ENCODE peak calls at places on chromosomes 2 and 18, in six cellular contexts. One of them, this sample, is unnamed. For H3K27me3, the result is how much of the 10 kb centered on the place peaks cover.

GRCh38 chr2:86049529-86049928 is 56.2 kb downstream of the POLR1A start:
- DNase-seq in H9: no peak
- DNase-seq in neuronal stem cell: no peak
- DNase-seq in H1: no peak
- DNase-seq in mesenchymal stem cell: no peak
- DNase-seq in trophoblast cell: no peak
- DNase-seq in this sample: no peak

GRCh38 chr18:42052137-42052708 is 97.2 kb downstream of the PIK3C3 start:
- DNase-seq in H9: no peak
- DNase-seq in neuronal stem cell: no peak
- DNase-seq in H1: no peak
- DNase-seq in mesenchymal stem cell: peak
- DNase-seq in trophoblast cell: no peak
- DNase-seq in this sample: peak

GRCh38 chr2:201808070-201808469 is 1.7 kb downstream of the CDK15 start:
- DNase-seq in H9: no peak
- DNase-seq in neuronal stem cell: no peak
- DNase-seq in H1: no peak
- DNase-seq in mesenchymal stem cell: no peak
- DNase-seq in trophoblast cell: no peak
- DNase-seq in this sample: no peak

GRCh38 chr2:159783559-159783958 is 14.4 kb downstream of the CD302 start:
- DNase-seq in H9: no peak
- DNase-seq in neuronal stem cell: no peak
- DNase-seq in H1: no peak
- DNase-seq in mesenchymal stem cell: no peak
- DNase-seq in trophoblast cell: no peak
- DNase-seq in this sample: no peak

GRCh38 chr2:227614740-227615139 is at the start of gene SCYGR3:
- DNase-seq in H9: no peak
- DNase-seq in neuronal stem cell: no peak
- DNase-seq in H1: no peak
- DNase-seq in mesenchymal stem cell: no peak
- DNase-seq in trophoblast cell: no peak
- DNase-seq in this sample: no peak

GRCh38 chr2:238321467-238321866 is 1.1 kb downstream of the TRAF3IP1 start:
- DNase-seq in H9: no peak
- DNase-seq in neuronal stem cell: no peak
- DNase-seq in H1: no peak
- DNase-seq in mesenchymal stem cell: no peak
- DNase-seq in trophoblast cell: no peak
- DNase-seq in this sample: no peak

GRCh38 chr2:118699816-118700215 is 147.6 kb downstream of the EN1 start:
- DNase-seq in H9: no peak
- DNase-seq in neuronal stem cell: no peak
- DNase-seq in H1: no peak
- DNase-seq in mesenchymal stem cell: no peak
- DNase-seq in trophoblast cell: no peak
- DNase-seq in this sample: no peak

GRCh38 chr18:77132369-77133050 is at the start of gene MBP:
- DNase-seq in H9: peak
- DNase-seq in neuronal stem cell: no peak
- DNase-seq in H1: no peak
- DNase-seq in mesenchymal stem cell: no peak
- DNase-seq in trophoblast cell: no peak
- DNase-seq in this sample: no peak

GRCh38 chr18:3498705-3499451 is 48.9 kb downstream of the TGIF1 start:
- DNase-seq in H9: peak
- DNase-seq in neuronal stem cell: peak
- DNase-seq in H1: no peak
- DNase-seq in mesenchymal stem cell: peak
- DNase-seq in trophoblast cell: no peak
- DNase-seq in this sample: peak

GRCh38 chr2:120919771-120920437 is 184.2 kb downstream of the GLI2 start:
- DNase-seq in H9: no peak
- DNase-seq in neuronal stem cell: no peak
- DNase-seq in H1: no peak
- DNase-seq in mesenchymal stem cell: peak
- DNase-seq in trophoblast cell: no peak
- DNase-seq in this sample: peak

GRCh38 chr2:127011136-127011740 is 95.7 kb downstream of the BIN1 start:
- DNase-seq in H9: no peak
- DNase-seq in neuronal stem cell: no peak
- DNase-seq in H1: no peak
- DNase-seq in mesenchymal stem cell: no peak
- DNase-seq in trophoblast cell: no peak
- DNase-seq in this sample: no peak

GRCh38 chr2:74026674-74027294 is 42.1 kb downstream of the TET3 start:
- DNase-seq in H9: no peak
- DNase-seq in neuronal stem cell: no peak
- DNase-seq in H1: no peak
- DNase-seq in mesenchymal stem cell: no peak
- DNase-seq in trophoblast cell: no peak
- DNase-seq in this sample: no peak

GRCh38 chr2:9555338-9556120 is at the start of gene ADAM17:
- DNase-seq in H9: peak
- DNase-seq in neuronal stem cell: peak
- DNase-seq in H1: peak
- DNase-seq in mesenchymal stem cell: peak
- DNase-seq in trophoblast cell: peak
- DNase-seq in this sample: peak

GRCh38 chr2:157181234-157181633 is 76.3 kb upstream of the GALNT5 start:
- DNase-seq in H9: no peak
- DNase-seq in neuronal stem cell: no peak
- DNase-seq in H1: no peak
- DNase-seq in mesenchymal stem cell: no peak
- DNase-seq in trophoblast cell: no peak
- DNase-seq in this sample: peak

GRCh38 chr2:235500110-235500760 is 6.4 kb downstream of the AGAP1 start:
- DNase-seq in H9: no peak
- DNase-seq in neuronal stem cell: no peak
- DNase-seq in H1: no peak
- DNase-seq in mesenchymal stem cell: no peak
- DNase-seq in trophoblast cell: no peak
- DNase-seq in this sample: no peak

GRCh38 chr18:70645971-70646370 is 357.1 kb downstream of the SOCS6 start:
- DNase-seq in H9: no peak
- DNase-seq in neuronal stem cell: no peak
- DNase-seq in H1: no peak
- DNase-seq in mesenchymal stem cell: no peak
- DNase-seq in trophoblast cell: no peak
- DNase-seq in this sample: no peak

GRCh38 chr2:98769784-98770183 is 38.9 kb upstream of the MGAT4A start:
- DNase-seq in H9: no peak
- DNase-seq in neuronal stem cell: no peak
- DNase-seq in H1: no peak
- DNase-seq in mesenchymal stem cell: no peak
- DNase-seq in trophoblast cell: peak
- DNase-seq in this sample: no peak

GRCh38 chr2:191847764-191848163 is 876 bp upstream of the CAVIN2 start:
- DNase-seq in H9: no peak
- DNase-seq in neuronal stem cell: no peak
- DNase-seq in H1: no peak
- DNase-seq in mesenchymal stem cell: no peak
- DNase-seq in trophoblast cell: no peak
- DNase-seq in this sample: no peak

GRCh38 chr2:23905155-23905554 is 21.8 kb downstream of the ATAD2B start:
- DNase-seq in H9: no peak
- DNase-seq in neuronal stem cell: no peak
- DNase-seq in H1: no peak
- DNase-seq in mesenchymal stem cell: peak
- DNase-seq in trophoblast cell: no peak
- DNase-seq in this sample: peak

GRCh38 chr18:76547306-76547705 is 52.3 kb upstream of the ZNF516 start:
- DNase-seq in H9: no peak
- DNase-seq in neuronal stem cell: no peak
- DNase-seq in H1: no peak
- DNase-seq in mesenchymal stem cell: no peak
- DNase-seq in trophoblast cell: no peak
- DNase-seq in this sample: no peak

GRCh38 chr2:118097657-118098056 is 9.4 kb downstream of the INSIG2 start:
- DNase-seq in H9: no peak
- DNase-seq in neuronal stem cell: no peak
- DNase-seq in H1: no peak
- DNase-seq in mesenchymal stem cell: peak
- DNase-seq in trophoblast cell: no peak
- DNase-seq in this sample: peak

GRCh38 chr18:63553117-63553516 is 10.9 kb downstream of the SERPINB12 start:
- DNase-seq in H9: no peak
- DNase-seq in neuronal stem cell: no peak
- DNase-seq in H1: no peak
- DNase-seq in mesenchymal stem cell: peak
- DNase-seq in trophoblast cell: peak
- DNase-seq in this sample: peak

GRCh38 chr2:23745726-23746105 is 181.2 kb downstream of the ATAD2B start:
- DNase-seq in H9: no peak
- DNase-seq in neuronal stem cell: no peak
- DNase-seq in H1: no peak
- DNase-seq in mesenchymal stem cell: peak
- DNase-seq in trophoblast cell: no peak
- DNase-seq in this sample: peak

GRCh38 chr2:159613515-159614336 is 2.6 kb downstream of the BAZ2B start:
- DNase-seq in H9: no peak
- DNase-seq in neuronal stem cell: no peak
- DNase-seq in H1: no peak
- DNase-seq in mesenchymal stem cell: peak
- DNase-seq in trophoblast cell: no peak
- DNase-seq in this sample: peak

GRCh38 chr2:170716851-170717598 is 1.9 kb downstream of the SP5 start:
- DNase-seq in H9: peak
- DNase-seq in neuronal stem cell: peak
- DNase-seq in H1: peak
- DNase-seq in mesenchymal stem cell: peak
- DNase-seq in trophoblast cell: no peak
- DNase-seq in this sample: peak
- H2BK5ac ChIP-seq in H9: no peak
- H2BK5ac ChIP-seq in neuronal stem cell: no peak
- H2BK5ac ChIP-seq in H1: no peak
- H2BK5ac ChIP-seq in mesenchymal stem cell: no peak
- H2BK5ac ChIP-seq in trophoblast cell: no peak
- H2BK5ac ChIP-seq in this sample: no peak

GRCh38 chr2:112883669-112884068 is 27.3 kb upstream of the IL37 start:
- DNase-seq in H9: no peak
- DNase-seq in neuronal stem cell: no peak
- DNase-seq in H1: no peak
- DNase-seq in mesenchymal stem cell: no peak
- DNase-seq in trophoblast cell: no peak
- DNase-seq in this sample: no peak

GRCh38 chr2:112880696-112881095 is 30.3 kb upstream of the IL37 start:
- DNase-seq in H9: no peak
- DNase-seq in neuronal stem cell: no peak
- DNase-seq in H1: no peak
- DNase-seq in mesenchymal stem cell: peak
- DNase-seq in trophoblast cell: no peak
- DNase-seq in this sample: peak

GRCh38 chr2:112879491-112880041 is 31.4 kb upstream of the IL37 start:
- DNase-seq in H9: no peak
- DNase-seq in neuronal stem cell: no peak
- DNase-seq in H1: no peak
- DNase-seq in mesenchymal stem cell: no peak
- DNase-seq in trophoblast cell: no peak
- DNase-seq in this sample: no peak

GRCh38 chr2:112880081-112880531 is 30.9 kb upstream of the IL37 start:
- DNase-seq in H9: no peak
- DNase-seq in neuronal stem cell: no peak
- DNase-seq in H1: no peak
- DNase-seq in mesenchymal stem cell: peak
- DNase-seq in trophoblast cell: no peak
- DNase-seq in this sample: peak

GRCh38 chr2:112881217-112882000 is 29.6 kb upstream of the IL37 start:
- DNase-seq in H9: no peak
- DNase-seq in neuronal stem cell: no peak
- DNase-seq in H1: no peak
- DNase-seq in mesenchymal stem cell: peak
- DNase-seq in trophoblast cell: peak
- DNase-seq in this sample: peak
- H3K14ac ChIP-seq in H9: no peak
- H3K14ac ChIP-seq in neuronal stem cell: no peak
- H3K14ac ChIP-seq in H1: no peak
- H3K14ac ChIP-seq in mesenchymal stem cell: no peak
- H3K14ac ChIP-seq in trophoblast cell: no peak
- H3K14ac ChIP-seq in this sample: peak

DNA sequence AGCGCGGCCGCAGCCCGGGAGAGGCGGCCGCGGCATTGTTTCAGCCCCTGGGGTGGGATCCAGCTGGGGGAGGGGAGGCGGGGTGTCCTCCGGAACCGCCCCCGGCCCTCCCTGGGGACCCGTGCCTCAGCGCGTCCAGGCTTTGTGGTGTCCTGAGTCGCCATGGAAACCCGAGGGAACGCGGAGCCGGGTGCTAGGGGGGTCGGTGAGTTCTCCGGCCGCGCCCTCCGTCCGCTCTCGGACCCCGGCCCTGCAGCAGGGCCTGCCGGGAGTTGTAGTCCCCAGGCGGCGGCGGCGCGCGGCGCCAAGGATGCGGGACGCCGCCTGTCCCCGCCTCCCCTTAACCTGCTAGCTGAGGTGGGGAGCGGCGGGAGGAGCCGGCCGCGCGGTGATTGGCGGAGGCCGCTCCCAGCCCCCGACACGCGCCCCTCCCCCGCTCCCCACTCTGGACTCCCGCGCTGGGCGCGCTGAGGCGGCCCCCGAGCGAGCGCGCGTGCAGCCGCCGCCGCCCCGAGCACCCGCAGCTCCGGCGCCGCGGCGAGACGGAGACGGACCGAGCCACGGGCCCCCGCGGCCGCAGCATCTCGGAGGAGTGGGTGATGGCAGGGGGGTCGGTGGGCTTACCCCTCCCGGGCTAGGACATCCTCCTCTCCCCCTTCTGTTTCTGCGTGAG is at the start of gene DPYSL5:
- DNase-seq in H9: peak
- DNase-seq in neuronal stem cell: peak
- DNase-seq in H1: peak
- DNase-seq in mesenchymal stem cell: no peak
- DNase-seq in trophoblast cell: no peak
- DNase-seq in this sample: no peak
- H3K27me3 ChIP-seq in H9: under half
- H3K27me3 ChIP-seq in neuronal stem cell: under half
- H3K27me3 ChIP-seq in H1: half or more
- H3K27me3 ChIP-seq in mesenchymal stem cell: half or more
- H3K27me3 ChIP-seq in trophoblast cell: under half
- H3K27me3 ChIP-seq in this sample: half or more

GRCh38 chr2:173965372-173966025 is at the start of gene SP3:
- DNase-seq in H9: peak
- DNase-seq in neuronal stem cell: peak
- DNase-seq in H1: peak
- DNase-seq in mesenchymal stem cell: peak
- DNase-seq in trophoblast cell: peak
- DNase-seq in this sample: peak
- H2BK5ac ChIP-seq in H9: peak
- H2BK5ac ChIP-seq in neuronal stem cell: peak
- H2BK5ac ChIP-seq in H1: peak
- H2BK5ac ChIP-seq in mesenchymal stem cell: peak
- H2BK5ac ChIP-seq in trophoblast cell: peak
- H2BK5ac ChIP-seq in this sample: peak

GRCh38 chr2:205017381-205017780 is 472.1 kb downstream of the PARD3B start:
- DNase-seq in H9: no peak
- DNase-seq in neuronal stem cell: no peak
- DNase-seq in H1: no peak
- DNase-seq in mesenchymal stem cell: no peak
- DNase-seq in trophoblast cell: no peak
- DNase-seq in this sample: no peak
- H3K14ac ChIP-seq in H9: no peak
- H3K14ac ChIP-seq in neuronal stem cell: no peak
- H3K14ac ChIP-seq in H1: no peak
- H3K14ac ChIP-seq in mesenchymal stem cell: no peak
- H3K14ac ChIP-seq in trophoblast cell: no peak
- H3K14ac ChIP-seq in this sample: no peak

GRCh38 chr18:78818961-78819360 is 160.7 kb upstream of the SALL3 start:
- DNase-seq in H9: peak
- DNase-seq in neuronal stem cell: no peak
- DNase-seq in H1: no peak
- DNase-seq in mesenchymal stem cell: no peak
- DNase-seq in trophoblast cell: no peak
- DNase-seq in this sample: no peak
- H3K27me3 ChIP-seq in H9: under half
- H3K27me3 ChIP-seq in neuronal stem cell: under half
- H3K27me3 ChIP-seq in H1: under half
- H3K27me3 ChIP-seq in mesenchymal stem cell: under half
- H3K27me3 ChIP-seq in trophoblast cell: under half
- H3K27me3 ChIP-seq in this sample: under half

This sample was measured in IMR-90.